ENCODE peak calls at places on chromosomes 5 and 9, in four cellular contexts. One of them, this sample, is unnamed.

GRCh38 chr5:179121667-179122111 is 61.5 kb downstream of the ZNF354C start:
- DNase-seq in RKO: no peak
- DNase-seq in myocyte: no peak
- DNase-seq in activated naive CD4-positive, alpha-beta T cell treated with anti-CD3 and anti-CD28 coated beads, Interleukin-2, amount 50 U/mL, for 72 hours: no peak
- DNase-seq in this sample: no peak

GRCh38 chr9:134059661-134060395 is 8.0 kb downstream of the BRD3 start:
- DNase-seq in RKO: no peak
- DNase-seq in myocyte: no peak
- DNase-seq in activated naive CD4-positive, alpha-beta T cell treated with anti-CD3 and anti-CD28 coated beads, Interleukin-2, amount 50 U/mL, for 72 hours: no peak
- DNase-seq in this sample: no peak

GRCh38 chr5:116724971-116725370 is 150.3 kb upstream of the SEMA6A start:
- DNase-seq in RKO: no peak
- DNase-seq in myocyte: no peak
- DNase-seq in activated naive CD4-positive, alpha-beta T cell treated with anti-CD3 and anti-CD28 coated beads, Interleukin-2, amount 50 U/mL, for 72 hours: no peak
- DNase-seq in this sample: no peak

GRCh38 chr5:107567901-107568671 is 102.7 kb downstream of the EFNA5 start:
- DNase-seq in RKO: no peak
- DNase-seq in myocyte: no peak
- DNase-seq in activated naive CD4-positive, alpha-beta T cell treated with anti-CD3 and anti-CD28 coated beads, Interleukin-2, amount 50 U/mL, for 72 hours: no peak
- DNase-seq in this sample: no peak

GRCh38 chr9:137305788-137306545 is 3.9 kb upstream of the NRARP start:
- DNase-seq in RKO: no peak
- DNase-seq in myocyte: no peak
- DNase-seq in activated naive CD4-positive, alpha-beta T cell treated with anti-CD3 and anti-CD28 coated beads, Interleukin-2, amount 50 U/mL, for 72 hours: no peak
- DNase-seq in this sample: no peak

GRCh38 chr9:136557036-136557435 is 11.2 kb upstream of the NOTCH1 start:
- DNase-seq in RKO: no peak
- DNase-seq in myocyte: no peak
- DNase-seq in activated naive CD4-positive, alpha-beta T cell treated with anti-CD3 and anti-CD28 coated beads, Interleukin-2, amount 50 U/mL, for 72 hours: no peak
- DNase-seq in this sample: no peak

GRCh38 chr9:109861499-109861898 is 81.5 kb downstream of the PALM2AKAP2 start:
- DNase-seq in RKO: no peak
- DNase-seq in myocyte: no peak
- DNase-seq in activated naive CD4-positive, alpha-beta T cell treated with anti-CD3 and anti-CD28 coated beads, Interleukin-2, amount 50 U/mL, for 72 hours: no peak
- DNase-seq in this sample: no peak

GRCh38 chr9:107373809-107374208 is 90.7 kb downstream of the RAD23B start:
- DNase-seq in RKO: no peak
- DNase-seq in myocyte: no peak
- DNase-seq in activated naive CD4-positive, alpha-beta T cell treated with anti-CD3 and anti-CD28 coated beads, Interleukin-2, amount 50 U/mL, for 72 hours: no peak
- DNase-seq in this sample: no peak

GRCh38 chr5:42461033-42461432 is 37.8 kb downstream of the GHR start:
- DNase-seq in RKO: no peak
- DNase-seq in myocyte: no peak
- DNase-seq in activated naive CD4-positive, alpha-beta T cell treated with anti-CD3 and anti-CD28 coated beads, Interleukin-2, amount 50 U/mL, for 72 hours: no peak
- DNase-seq in this sample: no peak

GRCh38 chr5:104199771-104200170 is 637.2 kb upstream of the NUDT12 start:
- DNase-seq in RKO: no peak
- DNase-seq in myocyte: no peak
- DNase-seq in activated naive CD4-positive, alpha-beta T cell treated with anti-CD3 and anti-CD28 coated beads, Interleukin-2, amount 50 U/mL, for 72 hours: no peak
- DNase-seq in this sample: peak

This sample was measured in LHCN-M2.